ENCODE peak calls at places on chromosomes 1 and 21, in four cellular contexts. V is neural progenitor cell, A is PC-9, G is fibroblast of lung. O is an unnamed sample. For H4K20me1, the result is how much of the 10 kb centered on the place peaks cover.

GRCh38 chr1:156511656-156512055 is 11.1 kb upstream of the MEF2D start:
- DNase-seq in V (no peak), A (peak), G (no peak), O (no peak)

GRCh38 chr1:90834354-90835171 is 117.5 kb upstream of the BARHL2 start:
- DNase-seq in V (peak), A (no peak), G (peak), O (peak)

GRCh38 chr1:93708734-93709481 is 27.3 kb upstream of the BCAR3 start:
- DNase-seq in V (no peak), A (no peak), G (no peak), O (peak)

GRCh38 chr1:198667186-198667585 is 28.3 kb downstream of the PTPRC start:
- DNase-seq in V (no peak), A (no peak), G (peak), O (no peak)

GRCh38 chr1:236321101-236321500 is 39.3 kb upstream of the ERO1B start:
- DNase-seq in V (no peak), A (no peak), G (no peak), O (no peak)

GRCh38 chr1:197444754-197445153 is 176.7 kb downstream of the CRB1 start:
- DNase-seq in V (no peak), A (no peak), G (peak), O (no peak)

GRCh38 chr1:59971464-59971911 is 44.9 kb upstream of the CYP2J2 start:
- DNase-seq in V (peak), A (peak), G (peak), O (peak)

GRCh38 chr1:43008106-43008424 is 49.4 kb upstream of the SLC2A1 start:
- DNase-seq in V (peak), A (no peak), G (no peak), O (peak)

GRCh38 chr1:28417441-28418277 is 48.1 kb downstream of the PHACTR4 start:
- DNase-seq in V (no peak), A (peak), G (peak), O (no peak)

GRCh38 chr1:93056214-93056613 is 22.9 kb upstream of the MTF2 start:
- DNase-seq in V (peak), A (no peak), G (peak), O (peak)

GRCh38 chr1:1171551-1172340 is 1.9 kb upstream of the TTLL10 start:
- DNase-seq in V (peak), A (no peak), G (no peak), O (peak)

GRCh38 chr1:164587617-164588367 is 28.8 kb downstream of the PBX1 start:
- DNase-seq in V (peak), A (no peak), G (no peak), O (no peak)

GRCh38 chr1:109268431-109269211 is 14.3 kb downstream of the PSRC1 start:
- DNase-seq in V (no peak), A (no peak), G (no peak), O (peak)

GRCh38 chr1:205026181-205026580 is 16.8 kb upstream of the CNTN2 start:
- DNase-seq in V (peak), A (no peak), G (no peak), O (no peak)

GRCh38 chr1:44531785-44532566 is 126.9 kb downstream of the RNF220 start:
- DNase-seq in V (no peak), A (peak), G (peak), O (no peak)

GRCh38 chr21:45819478-45820170 is 161.9 kb upstream of the COL6A1 start:
- DNase-seq in V (no peak), A (no peak), G (no peak), O (peak)

GRCh38 chr1:38455829-38456563 is 403.6 kb downstream of the RRAGC start:
- DNase-seq in V (no peak), A (no peak), G (peak), O (no peak)

GRCh38 chr1:57986432-57986831 is 560.1 kb downstream of the OMA1 start:
- DNase-seq in V (no peak), A (no peak), G (no peak), O (no peak)

GRCh38 chr1:6012529-6013318 is 20.5 kb upstream of the NPHP4 start:
- DNase-seq in V (no peak), A (no peak), G (no peak), O (peak)

DNA sequence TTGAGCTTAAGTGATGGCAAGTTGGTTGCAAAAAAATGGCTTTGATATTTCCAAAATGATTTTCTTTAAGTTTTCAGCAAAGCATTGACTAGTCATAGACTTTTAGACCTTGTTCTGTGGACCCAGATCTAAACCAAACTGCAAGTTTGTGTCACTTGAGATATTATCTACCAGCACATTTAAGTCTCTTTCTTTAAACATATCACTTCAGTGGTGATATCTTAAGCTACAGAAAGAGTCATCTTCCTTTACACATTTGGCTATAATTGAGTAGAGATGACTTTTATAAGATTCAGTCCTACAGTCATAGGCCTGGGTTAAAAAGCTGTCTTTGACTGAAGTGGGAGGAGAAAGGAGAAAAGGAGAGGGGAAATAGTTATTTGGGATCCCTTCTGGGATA is 95.2 kb downstream of the RUNX1 start:
- DNase-seq in V (no peak), A (no peak), G (no peak), O (no peak)
- H4K20me1 ChIP-seq in V (under half), A (under half), G (under half), O (under half)

GRCh38 chr1:182848736-182849135 is 9.6 kb downstream of the DHX9 start:
- DNase-seq in V (no peak), A (no peak), G (no peak), O (no peak)
- H4K20me1 ChIP-seq in V (half or more), A (half or more), G (under half), O (half or more)

GRCh38 chr1:45567911-45568310 is 15.9 kb upstream of the NASP start:
- DNase-seq in V (no peak), A (no peak), G (no peak), O (no peak)
- H4K20me1 ChIP-seq in V (under half), A (under half), G (under half), O (under half)

GRCh38 chr1:81304187-81304586 is 496.5 kb upstream of the ADGRL2 start:
- DNase-seq in V (no peak), A (no peak), G (peak), O (peak)

DNA sequence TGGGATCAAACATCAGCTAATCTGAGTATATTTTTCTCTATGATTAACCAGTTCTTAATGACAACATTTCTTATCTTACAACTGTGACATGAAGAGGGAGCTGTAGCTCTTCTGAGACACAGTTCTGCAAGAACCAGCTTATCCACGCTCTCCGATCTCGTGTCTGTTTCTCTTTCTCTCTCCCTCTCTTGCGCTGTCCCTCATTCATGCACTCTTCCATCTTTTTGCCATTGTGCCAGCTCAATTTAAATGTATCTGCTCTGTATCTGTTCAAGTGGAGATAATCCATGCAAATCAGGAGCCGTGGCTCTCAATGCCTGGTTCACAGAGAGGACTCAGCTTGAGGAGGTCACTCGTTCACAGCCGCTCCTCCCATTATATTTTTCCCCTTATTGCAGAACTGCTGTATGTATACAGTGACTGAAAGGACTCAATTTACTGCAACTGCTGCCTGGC is 494.7 kb upstream of the ADGRL2 start:
- DNase-seq in V (peak), A (no peak), G (peak), O (peak)
- H4K20me1 ChIP-seq in V (under half), A (under half), G (under half), O (under half)